ENCODE peak calls at places on chromosomes 6 and 20, in five cellular contexts. E, W, K, F and V are unnamed samples.

GRCh38 chr6:157751547-157752200 is 71.4 kb upstream of the SNX9 start:
- DNase-seq in K (no peak), W (no peak), F (no peak), E (no peak), V (no peak)

GRCh38 chr20:46523696-46524328 is 10.5 kb upstream of the ZNF334 start:
- DNase-seq in E (peak), K (no peak), W (no peak), F (no peak), V (no peak)

GRCh38 chr6:21053612-21054011 is 519.4 kb downstream of the CDKAL1 start:
- DNase-seq in K (no peak), E (peak), W (no peak), F (no peak), V (no peak)

GRCh38 chr20:47455133-47456040 is 46.3 kb upstream of the NCOA3 start:
- DNase-seq in K (no peak), E (no peak), F (no peak), W (no peak), V (no peak)

GRCh38 chr20:56974499-56975250 is 291.8 kb downstream of the BMP7 start:
- DNase-seq in W (no peak), K (peak), E (no peak), F (peak), V (no peak)

GRCh38 chr6:151349651-151350270 is 41.6 kb downstream of the ZBTB2 start:
- DNase-seq in F (no peak), K (no peak), W (no peak), E (no peak), V (no peak)

GRCh38 chr20:40471261-40471629 is 217.8 kb downstream of the MAFB start:
- DNase-seq in E (no peak), F (no peak), K (no peak), W (no peak), V (no peak)

GRCh38 chr6:167735498-167736201 is 91.1 kb upstream of the AFDN start:
- DNase-seq in K (no peak), E (no peak), F (no peak), W (peak), V (no peak)

GRCh38 chr6:139852484-139853140 is 478.2 kb upstream of the CITED2 start:
- DNase-seq in W (no peak), F (no peak), K (no peak), E (peak), V (no peak)

GRCh38 chr6:121504227-121504626 is 68.8 kb downstream of the GJA1 start:
- DNase-seq in E (peak), W (no peak), F (no peak), K (no peak), V (no peak)

GRCh38 chr6:166633732-166634535 is 6.9 kb upstream of the RPS6KA2 start:
- DNase-seq in E (no peak), W (no peak), K (no peak), F (no peak), V (no peak)

GRCh38 chr20:51768759-51769517 is 748 bp upstream of the ATP9A start:
- DNase-seq in F (no peak), K (no peak), E (no peak), W (no peak), V (no peak)

GRCh38 chr6:42819803-42820508 is 38.1 kb downstream of the BICRAL start:
- DNase-seq in K (no peak), W (no peak), E (peak), F (no peak), V (no peak)

GRCh38 chr20:51404297-51405060 is 138.0 kb downstream of the NFATC2 start:
- DNase-seq in K (no peak), F (no peak), W (peak), E (no peak), V (peak)

GRCh38 chr20:62893700-62894099 is 32.1 kb upstream of the TCFL5 start:
- DNase-seq in K (no peak), E (no peak), W (no peak), F (no peak), V (no peak)
- TF ChIP-seq CTCF in K (no peak), E (no peak), W (no peak), F (no peak), V (no peak)

DNA sequence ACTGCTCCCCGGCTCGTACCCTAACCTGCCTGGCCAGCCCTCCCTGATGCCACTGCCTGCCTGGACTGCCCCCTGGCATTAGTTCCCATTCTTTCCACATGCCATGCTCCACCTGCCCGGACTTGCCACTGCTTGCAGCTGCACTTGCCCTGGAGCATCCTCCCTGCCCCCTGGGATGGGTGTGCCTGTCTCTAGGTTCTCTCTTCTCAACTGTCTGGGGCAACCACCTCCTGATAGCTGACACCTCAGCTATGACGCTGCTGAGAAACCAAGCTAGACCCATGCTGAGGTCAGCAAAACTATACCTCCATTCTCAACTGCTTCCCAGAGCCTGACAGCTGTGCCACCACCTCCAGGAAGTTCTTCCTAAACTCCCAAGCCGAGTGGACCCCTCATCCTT is 72.1 kb downstream of the PERP start:
- DNase-seq in F (no peak), E (no peak), W (no peak), K (no peak), V (no peak)
- TF ChIP-seq CTCF in F (no peak), E (no peak), W (no peak), K (no peak), V (no peak)

GRCh38 chr6:71187136-71187535 is 101.5 kb upstream of the OGFRL1 start:
- DNase-seq in E (no peak), F (no peak), K (no peak), W (no peak), V (no peak)

GRCh38 chr6:71194730-71195129 is 93.9 kb upstream of the OGFRL1 start:
- DNase-seq in K (peak), F (no peak), W (no peak), E (peak), V (no peak)

DNA sequence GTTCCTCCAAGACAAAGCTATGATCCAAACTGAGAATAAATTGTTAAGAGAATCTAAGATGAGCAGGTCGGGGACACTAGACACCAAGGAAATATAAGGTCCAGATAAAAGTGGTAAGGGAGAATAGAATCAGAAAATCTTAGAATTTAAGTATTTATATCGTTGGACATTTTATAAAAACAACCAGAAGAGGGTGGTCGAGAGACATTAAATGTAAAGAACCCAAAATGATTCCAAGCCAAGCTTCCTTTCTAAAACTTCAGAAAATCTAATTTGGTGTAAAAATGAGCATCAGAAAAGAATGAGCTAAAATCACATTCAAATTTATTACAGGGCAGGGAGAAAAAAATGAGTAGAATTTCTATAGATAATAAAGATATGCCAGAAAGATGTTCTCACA is 97.8 kb upstream of the OGFRL1 start:
- DNase-seq in F (no peak), K (no peak), W (no peak), E (peak), V (no peak)
- TF ChIP-seq CTCF in F (peak), K (peak), W (peak), E (no peak), V (peak)

GRCh38 chr6:44010411-44011349 is 116.6 kb downstream of the MRPL14 start:
- DNase-seq in K (peak), F (no peak), W (peak), E (peak), V (no peak)
- TF ChIP-seq CTCF in K (no peak), F (no peak), W (no peak), E (no peak), V (no peak)

GRCh38 chr6:101395345-101395744 is 1.8 kb downstream of the GRIK2 start:
- DNase-seq in F (no peak), W (no peak), E (peak), K (no peak), V (no peak)

GRCh38 chr6:101396552-101397173 is 3.2 kb downstream of the GRIK2 start:
- DNase-seq in E (peak), W (no peak), K (peak), F (peak), V (no peak)

GRCh38 chr6:101398716-101399626 is 5.5 kb downstream of the GRIK2 start:
- DNase-seq in E (no peak), K (no peak), F (no peak), W (no peak), V (no peak)

GRCh38 chr6:101399627-101399955 is 6.1 kb downstream of the GRIK2 start:
- DNase-seq in F (no peak), K (no peak), W (no peak), E (no peak), V (no peak)

GRCh38 chr6:101397199-101397598 is 3.7 kb downstream of the GRIK2 start:
- DNase-seq in E (peak), W (no peak), F (no peak), K (no peak), V (no peak)
- TF ChIP-seq CTCF in E (no peak), W (no peak), F (peak), K (no peak), V (no peak)